ENCODE peak calls at places on chromosomes 5 and 9, in eight cellular contexts. S is breast epithelium, W is HCT116, A is adrenal gland, M is lower leg skin, R is heart left ventricle, J is suprapubic skin, K is A549. N is an unnamed sample.

GRCh38 chr9:4167040-4167671 is 132.7 kb downstream of the GLIS3 start:
- DNase-seq in S (no peak), W (no peak), A (no peak), M (no peak), R (no peak), J (no peak), K (no peak), N (no peak)

GRCh38 chr9:130694205-130694604 is 625 bp downstream of the EXOSC2 start:
- DNase-seq in S (no peak), W (no peak), A (no peak), M (no peak), R (no peak), J (no peak), K (no peak), N (peak; percentile 61)

GRCh38 chr9:89743216-89743575 is 138.4 kb downstream of the GADD45G start:
- DNase-seq in S (no peak), W (no peak), A (no peak), M (no peak), R (no peak), J (no peak), K (no peak), N (peak; percentile 25)

GRCh38 chr9:129483467-129484324 is 137.2 kb downstream of the C9orf50 start:
- DNase-seq in S (peak; percentile 92), W (peak; percentile 72), A (peak; percentile 94), M (peak; percentile 93), R (peak; percentile 91), J (peak; percentile 96), K (peak; percentile 79), N (peak; percentile 31)

GRCh38 chr9:32875242-32875641 is 91.9 kb downstream of the TMEM215 start:
- DNase-seq in S (no peak), W (no peak), A (no peak), M (no peak), R (no peak), J (no peak), K (no peak), N (no peak)

GRCh38 chr5:111146053-111146452 is 53.9 kb downstream of the WDR36 start:
- DNase-seq in S (no peak), W (no peak), A (no peak), M (no peak), R (no peak), J (no peak), K (no peak), N (no peak)

GRCh38 chr5:5158472-5158895 is 18.4 kb downstream of the ADAMTS16 start:
- DNase-seq in S (no peak), W (no peak), A (no peak), M (no peak), R (no peak), J (no peak), K (no peak), N (no peak)

GRCh38 chr9:87599901-87600610 is 102.4 kb downstream of the DAPK1 start:
- DNase-seq in S (no peak), W (no peak), A (no peak), M (no peak), R (peak; percentile 25), J (no peak), K (peak; percentile 40), N (no peak)

GRCh38 chr5:36458746-36459145 is 147.7 kb upstream of the SLC1A3 start:
- DNase-seq in S (no peak), W (no peak), A (no peak), M (no peak), R (no peak), J (no peak), K (no peak), N (no peak)

GRCh38 chr5:36457511-36458260 is 148.7 kb upstream of the SLC1A3 start:
- DNase-seq in S (no peak), W (no peak), A (no peak), M (no peak), R (no peak), J (no peak), K (no peak), N (no peak)

GRCh38 chr5:36462295-36463021 is 143.9 kb upstream of the SLC1A3 start:
- DNase-seq in S (no peak), W (no peak), A (no peak), M (no peak), R (no peak), J (no peak), K (no peak), N (peak; percentile 18)

DNA sequence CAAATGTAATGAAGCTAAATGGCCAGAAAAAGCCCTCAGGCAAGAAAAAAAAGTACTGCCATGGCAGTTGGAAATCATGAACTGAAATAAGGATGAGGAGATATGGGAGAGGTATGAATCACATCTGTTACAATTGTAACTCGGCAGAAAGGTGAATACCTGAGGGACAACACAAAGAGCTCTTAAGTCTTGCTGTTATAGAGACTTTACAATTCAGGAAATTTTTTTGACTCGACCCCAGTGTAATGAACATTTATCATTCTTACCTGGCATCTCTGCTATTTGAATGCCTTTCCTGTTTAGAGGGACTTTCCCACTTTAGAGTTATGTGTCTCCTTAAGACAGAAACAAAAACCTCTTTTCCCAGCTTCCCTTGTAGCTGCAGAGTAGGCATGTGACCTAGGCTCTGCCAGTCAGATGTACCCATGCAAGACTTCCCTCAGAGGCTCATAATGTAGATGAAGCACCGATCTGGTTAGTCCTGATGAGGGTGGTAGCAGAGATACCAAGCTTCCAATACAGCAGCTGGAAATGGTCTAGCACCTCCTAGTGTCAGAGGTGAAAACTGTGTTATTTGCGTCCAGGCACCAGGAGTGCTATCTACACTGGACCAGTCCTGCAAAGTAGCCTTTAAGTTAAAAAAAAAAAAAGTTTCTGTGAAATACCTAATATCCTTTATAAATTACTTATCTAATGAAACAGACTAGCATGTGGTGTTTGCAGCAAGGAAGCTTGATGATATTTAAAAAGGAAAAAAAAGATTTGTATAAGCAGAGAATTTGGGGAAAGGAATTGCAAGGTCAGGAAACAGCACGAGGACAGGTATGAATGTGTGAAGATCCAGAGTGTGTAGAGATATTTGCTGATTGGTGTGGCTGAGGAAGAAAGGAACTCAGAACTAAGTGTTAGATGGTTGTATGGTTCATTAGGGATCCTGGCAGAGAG is 146.9 kb upstream of the SLC1A3 start:
- DNase-seq in S (no peak), W (peak; percentile 18), A (no peak), M (no peak), R (no peak), J (no peak), K (no peak), N (peak; percentile 47)
- TF ChIP-seq CTCF in S (no peak), W (peak; percentile 65), A (no peak), M (no peak), R (no peak), J (no peak), K (peak; percentile 13), N (peak; percentile 50)

GRCh38 chr5:151675225-151675955 is 11.3 kb downstream of the SPARC start:
- DNase-seq in S (no peak), W (no peak), A (no peak), M (no peak), R (no peak), J (no peak), K (no peak), N (no peak)

GRCh38 chr5:151676719-151677118 is 10.0 kb downstream of the SPARC start:
- DNase-seq in S (no peak), W (no peak), A (no peak), M (no peak), R (no peak), J (no peak), K (no peak), N (no peak)

GRCh38 chr5:151678713-151679112 is 8.0 kb downstream of the SPARC start:
- DNase-seq in S (no peak), W (no peak), A (no peak), M (no peak), R (no peak), J (no peak), K (no peak), N (no peak)

GRCh38 chr5:151678146-151678545 is 8.6 kb downstream of the SPARC start:
- DNase-seq in S (no peak), W (no peak), A (no peak), M (no peak), R (peak; percentile 66), J (no peak), K (no peak), N (no peak)

GRCh38 chr5:151675956-151676712 is 10.6 kb downstream of the SPARC start:
- DNase-seq in S (no peak), W (no peak), A (no peak), M (no peak), R (no peak), J (no peak), K (no peak), N (no peak)
- TF ChIP-seq POLR2A in S (no peak), W (no peak), A (no peak), M (no peak), R (no peak), J (no peak), K (no peak), N (no peak)

GRCh38 chr5:73892806-73893205 is 266.8 kb downstream of the ARHGEF28 start:
- DNase-seq in S (no peak), W (no peak), A (no peak), M (no peak), R (no peak), J (no peak), K (no peak), N (no peak)

GRCh38 chr5:73890569-73890968 is 264.6 kb downstream of the ARHGEF28 start:
- DNase-seq in S (no peak), W (no peak), A (no peak), M (no peak), R (no peak), J (no peak), K (no peak), N (no peak)

GRCh38 chr5:73892218-73892617 is 266.2 kb downstream of the ARHGEF28 start:
- DNase-seq in S (no peak), W (no peak), A (no peak), M (no peak), R (no peak), J (no peak), K (no peak), N (no peak)

GRCh38 chr5:73883646-73884045 is 257.6 kb downstream of the ARHGEF28 start:
- DNase-seq in S (no peak), W (no peak), A (no peak), M (no peak), R (no peak), J (no peak), K (no peak), N (no peak)

DNA sequence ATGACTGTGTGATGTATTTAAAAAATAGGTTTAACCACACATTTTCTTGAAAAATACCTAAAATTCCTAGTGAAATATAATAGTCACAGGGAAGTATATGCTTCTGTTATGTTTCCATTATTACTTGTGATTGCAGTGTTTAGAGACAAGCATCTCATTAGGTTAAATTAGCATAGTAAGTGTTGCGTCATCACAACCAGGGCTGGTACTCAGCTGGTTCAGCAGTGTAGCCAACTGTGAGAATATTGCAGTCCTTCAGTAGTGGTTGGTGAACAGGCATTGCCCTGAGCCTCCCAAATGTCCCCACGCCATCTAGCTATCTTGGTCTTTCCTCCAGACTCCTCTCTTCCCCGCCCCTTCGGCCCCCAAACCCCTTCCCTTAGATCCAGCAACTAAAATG is 261.7 kb downstream of the ARHGEF28 start:
- DNase-seq in S (no peak), W (no peak), A (no peak), M (no peak), R (no peak), J (no peak), K (no peak), N (no peak)
- H3K4me3 ChIP-seq in S (no peak overlapping the region), W (no peak overlapping the region), A (no peak overlapping the region), M (no peak overlapping the region), R (no peak overlapping the region), J (no peak overlapping the region), K (no peak overlapping the region), N (no peak overlapping the region)

DNA sequence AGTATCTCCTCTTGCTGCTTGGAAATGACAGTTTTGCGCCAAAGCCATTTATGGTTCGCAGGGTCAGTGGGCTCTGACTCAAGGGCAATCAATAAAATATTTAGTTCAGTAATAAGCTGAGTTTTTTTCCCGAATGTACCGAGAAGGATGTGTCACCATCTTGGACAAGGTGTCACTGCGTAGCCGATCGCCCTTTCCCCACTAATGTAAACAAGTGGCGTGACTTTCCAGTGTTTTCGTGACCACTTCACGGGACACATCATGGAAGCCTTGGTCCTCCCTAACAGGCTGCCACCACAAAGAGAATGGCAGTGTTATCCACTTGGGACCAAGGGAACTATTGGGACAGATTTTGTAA is 16.4 kb downstream of the ISL1 start:
- DNase-seq in S (no peak), W (no peak), A (no peak), M (no peak), R (no peak), J (no peak), K (no peak), N (no peak)
- TF ChIP-seq CTCF in S (no peak), W (no peak), A (no peak), M (no peak), R (no peak), J (no peak), K (no peak), N (no peak)